ENCODE peak calls at places on chromosomes 13 and 19, in nine cellular contexts. R is HCT116, H is keratinocyte, G is hepatocyte, V is K562, Q is astrocyte, A is fibroblast of lung, E is PC-9, N is neural progenitor cell. U is an unnamed sample.

GRCh38 chr19:32902448-32902847 is 32.9 kb upstream of the SLC7A9 start:
- DNase-seq in H (no peak), N (no peak), A (no peak), R (no peak), V (no peak), Q (no peak), E (no peak), G (peak), U (no peak)

GRCh38 chr13:51148952-51149573 is 38.0 kb upstream of the C13orf42 start:
- DNase-seq in H (no peak), N (peak), E (peak), V (no peak), Q (peak), R (peak), G (peak), A (peak), U (no peak)

GRCh38 chr19:1189419-1189818 is 15.4 kb upstream of the SBNO2 start:
- DNase-seq in V (peak), Q (no peak), A (no peak), N (peak), R (peak), E (peak), H (no peak), G (no peak), U (peak)

GRCh38 chr19:53786744-53787143 is 37.4 kb downstream of the NLRP12 start:
- DNase-seq in H (no peak), G (no peak), V (no peak), A (no peak), Q (no peak), R (no peak), E (no peak), N (no peak), U (no peak)

GRCh38 chr19:18304496-18305312 is 18.2 kb downstream of the LSM4 start:
- DNase-seq in V (peak), N (peak), Q (peak), H (no peak), G (peak), A (peak), R (no peak), E (peak), U (peak)

GRCh38 chr19:36688058-36688457 is 646 bp downstream of the ZNF567 start:
- DNase-seq in E (no peak), H (no peak), R (no peak), N (no peak), G (no peak), V (no peak), Q (no peak), A (no peak), U (no peak)

GRCh38 chr19:3975637-3976087 is 4.8 kb upstream of the DAPK3 start:
- DNase-seq in Q (no peak), A (no peak), G (no peak), R (no peak), H (peak), E (no peak), V (no peak), N (no peak), U (no peak)

GRCh38 chr13:109610517-109610916 is 175.9 kb downstream of the IRS2 start:
- DNase-seq in V (peak), E (peak), R (peak), A (peak), Q (no peak), G (peak), N (peak), H (no peak), U (no peak)

GRCh38 chr19:49863254-49863934 is 4.0 kb downstream of the PNKP start:
- DNase-seq in V (no peak), E (no peak), Q (no peak), N (no peak), R (no peak), A (no peak), H (no peak), G (no peak), U (no peak)

GRCh38 chr19:48318286-48318987 is 6.9 kb upstream of the EMP3 start:
- DNase-seq in V (no peak), Q (no peak), H (no peak), E (no peak), N (no peak), R (no peak), A (no peak), G (no peak), U (no peak)

GRCh38 chr19:48321622-48322591 is 3.4 kb upstream of the EMP3 start:
- DNase-seq in G (peak), V (peak), R (peak), N (peak), Q (peak), E (peak), H (peak), A (peak), U (peak)

GRCh38 chr19:48315712-48316111 is 9.6 kb upstream of the EMP3 start:
- DNase-seq in N (no peak), A (no peak), R (no peak), H (no peak), Q (no peak), E (no peak), G (no peak), V (no peak), U (no peak)

GRCh38 chr19:48321372-48321621 is 4.1 kb upstream of the EMP3 start:
- DNase-seq in N (peak), G (peak), E (peak), A (peak), V (peak), Q (peak), R (peak), H (peak), U (peak)

DNA sequence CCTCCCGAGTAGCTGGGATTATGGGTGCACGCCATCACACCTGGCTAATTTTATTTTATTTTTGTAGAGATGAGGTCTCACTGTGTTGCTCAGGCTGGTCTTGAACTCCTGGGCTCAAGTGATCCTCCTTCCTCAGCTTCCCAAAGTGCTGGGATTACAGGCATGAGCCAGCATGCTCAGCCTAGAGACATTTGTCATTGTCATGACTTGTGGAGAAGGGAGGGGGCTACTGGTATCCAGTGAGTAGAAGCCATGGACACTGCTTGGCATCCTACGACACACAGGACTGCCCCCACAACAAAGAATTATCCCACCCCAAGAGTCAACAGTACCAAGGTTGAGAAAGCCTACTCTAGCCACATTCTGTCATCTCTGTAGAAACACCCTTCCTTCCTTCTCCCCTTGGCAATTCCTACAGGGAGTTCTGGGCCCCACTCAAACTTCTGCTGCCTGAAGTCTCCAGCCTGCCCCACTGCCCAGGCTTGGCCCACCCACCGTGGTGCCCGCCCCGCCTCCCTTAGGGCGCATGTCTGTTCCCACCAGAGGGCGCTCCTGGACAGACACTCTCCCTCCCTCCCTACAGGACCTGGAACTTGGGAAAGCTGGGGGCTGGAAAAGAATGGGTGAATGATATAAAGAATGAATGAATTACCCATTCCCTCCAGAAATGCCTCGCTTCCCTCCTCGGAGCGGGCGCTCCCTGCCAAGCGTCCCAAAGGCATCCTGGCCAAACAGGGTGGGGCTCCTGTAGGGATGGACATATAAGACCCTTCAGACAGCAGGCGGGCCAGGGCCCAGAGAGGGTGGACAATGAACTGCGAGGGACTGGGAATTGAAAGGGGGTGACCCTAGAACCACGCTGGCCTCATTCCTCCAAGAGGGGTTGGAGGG is 5.5 kb upstream of the EMP3 start:
- DNase-seq in Q (peak), G (peak), E (peak), A (peak), H (no peak), R (peak), V (peak), N (peak), U (peak)
- H2AFZ ChIP-seq in Q (peak), G (no peak), E (no peak), A (no peak), H (no peak), R (no peak), V (peak), N (no peak), U (peak)

GRCh38 chr19:39499932-39500331 is 1.2 kb downstream of the DLL3 start:
- DNase-seq in A (no peak), G (no peak), R (no peak), N (no peak), E (no peak), Q (no peak), H (no peak), V (no peak), U (no peak)

GRCh38 chr19:39500543-39500942 is 1.8 kb downstream of the DLL3 start:
- DNase-seq in N (no peak), G (no peak), R (no peak), H (no peak), A (no peak), V (no peak), Q (no peak), E (no peak), U (no peak)

GRCh38 chr19:39498262-39499081 is at the start of gene DLL3:
- DNase-seq in G (peak), A (no peak), R (no peak), V (peak), N (peak), H (no peak), E (no peak), Q (no peak), U (no peak)

GRCh38 chr19:39497850-39498261 is 891 bp upstream of the DLL3 start:
- DNase-seq in E (peak), V (peak), A (peak), Q (peak), G (peak), N (peak), H (no peak), R (no peak), U (peak)

GRCh38 chr19:39499082-39499642 is 415 bp downstream of the DLL3 start:
- DNase-seq in H (no peak), Q (no peak), A (no peak), V (no peak), E (no peak), N (peak), G (peak), R (no peak), U (no peak)
- TF ChIP-seq EZH2 in H (peak), Q (peak), A (peak), V (no peak), E (no peak), N (peak), G (peak), R (no peak), U (no peak)

DNA sequence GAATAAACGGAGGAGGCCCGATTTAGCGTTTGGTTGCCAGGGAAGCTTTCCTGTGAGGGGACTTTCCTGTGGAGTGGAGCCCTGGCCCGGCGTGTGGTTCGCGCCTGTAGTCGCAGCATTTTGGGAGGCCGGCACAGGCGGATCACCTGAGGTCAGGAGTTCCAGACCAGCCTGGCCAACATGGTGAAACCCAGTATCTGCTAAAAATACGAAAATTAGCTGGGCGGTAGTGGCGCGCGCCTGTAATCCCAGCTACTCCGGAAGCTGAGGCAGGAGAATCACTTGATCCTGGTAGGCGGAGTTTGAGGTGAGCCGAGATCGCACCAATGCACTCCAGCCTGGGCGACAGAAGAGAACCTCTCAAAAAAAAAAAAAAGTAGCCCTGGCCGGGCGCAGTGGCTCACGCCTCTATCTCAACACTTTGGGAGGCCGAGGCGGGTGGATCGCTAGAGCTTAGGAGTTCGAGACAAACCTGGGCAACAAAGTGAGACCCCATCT is 6.9 kb downstream of the KANK3 start:
- DNase-seq in N (peak), V (no peak), G (no peak), Q (no peak), E (peak), A (no peak), R (no peak), H (no peak), U (no peak)
- H2AFZ ChIP-seq in N (no peak), V (no peak), G (no peak), Q (no peak), E (peak), A (no peak), R (peak), H (no peak), U (no peak)

GRCh38 chr13:21673592-21674270 is 2.9 kb downstream of the FGF9 start:
- DNase-seq in A (peak), R (no peak), Q (no peak), E (no peak), N (peak), G (peak), H (no peak), V (peak), U (peak)
- TF ChIP-seq EZH2 in A (no peak), R (no peak), Q (peak), E (no peak), N (no peak), G (no peak), H (no peak), V (no peak), U (no peak)

DNA sequence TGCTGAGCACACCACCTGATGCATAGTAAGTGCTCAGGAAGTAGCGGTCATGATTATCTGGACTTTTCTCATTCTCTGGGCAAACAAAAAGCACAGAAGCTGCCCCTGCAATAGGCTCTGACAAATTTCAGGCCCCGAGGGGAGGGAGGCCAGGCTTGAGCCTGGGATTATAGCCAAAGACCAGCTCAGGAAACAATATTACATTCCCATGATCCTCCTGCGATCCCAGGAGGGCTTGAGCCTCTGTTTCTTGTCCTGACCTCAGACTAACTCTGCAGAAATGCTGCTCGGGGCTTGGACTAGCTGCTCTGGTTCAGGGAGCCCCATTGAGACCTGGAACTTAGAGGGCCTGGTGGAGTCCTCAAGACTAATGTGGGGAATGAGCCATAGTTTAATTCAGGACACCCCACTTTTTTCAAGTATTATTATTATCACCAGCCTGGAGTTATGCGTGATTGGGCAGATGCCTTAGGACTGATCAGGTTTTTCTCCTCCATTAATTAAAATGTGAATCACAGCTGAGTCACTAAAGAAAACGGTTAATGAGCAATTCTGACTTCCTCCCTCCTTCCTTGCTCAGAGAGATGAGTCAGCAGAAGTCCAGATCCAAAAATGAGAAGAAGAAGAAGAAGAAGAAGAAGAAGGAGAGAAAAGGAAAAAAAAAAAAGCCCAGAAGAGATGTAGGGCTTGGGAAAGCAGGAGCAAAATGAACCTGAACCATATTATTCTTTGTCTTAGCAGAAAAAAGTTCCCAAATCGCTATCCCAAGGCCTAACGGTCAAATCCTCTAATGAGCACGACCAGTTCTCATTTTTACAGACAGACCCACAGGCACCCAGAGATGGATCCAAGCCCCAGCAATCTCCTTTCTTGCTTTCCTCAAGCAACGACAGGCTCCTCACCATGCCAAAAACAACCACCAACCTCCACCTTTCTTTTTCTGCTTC is 107.2 kb downstream of the CACNA1A start:
- DNase-seq in R (peak), N (no peak), V (peak), H (peak), G (no peak), A (peak), Q (peak), E (no peak), U (no peak)
- H2AFZ ChIP-seq in R (peak), N (no peak), V (peak), H (peak), G (no peak), A (peak), Q (peak), E (no peak), U (no peak)

DNA sequence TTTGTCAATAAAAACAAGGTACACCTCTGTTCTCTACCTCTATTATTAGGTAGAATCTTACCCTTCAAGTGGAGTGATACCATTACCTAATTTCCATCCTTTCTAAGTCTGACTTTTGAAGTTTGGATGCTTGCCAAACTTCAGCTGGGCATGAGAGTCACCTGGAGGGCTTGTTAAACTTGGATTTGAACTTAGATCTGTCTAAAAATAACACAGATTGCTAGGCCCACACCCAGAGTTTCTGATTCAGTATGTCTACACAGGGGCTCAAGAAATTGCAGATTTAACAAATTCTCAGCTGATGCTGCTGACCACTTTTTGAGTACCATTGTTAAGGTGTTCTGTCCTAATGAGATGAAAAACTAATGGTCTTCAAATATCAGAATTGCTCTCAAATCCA is 512.2 kb downstream of the LMO7 start:
- DNase-seq in V (no peak), E (no peak), Q (no peak), G (no peak), H (no peak), N (no peak), A (no peak), R (no peak), U (peak)
- TF ChIP-seq EZH2 in V (no peak), E (no peak), Q (no peak), G (no peak), H (no peak), N (no peak), A (no peak), R (no peak), U (no peak)